ENCODE peak calls at places on chromosomes 4 and X, in six cellular contexts. I is nephron progenitor cell, D is IMR-90, M is fibroblast of lung, Y is pancreas, X is activated B cell treated with CpG ODN at 0.5 μM for 24 hours. O is an unnamed sample.

GRCh38 chr4:120633810-120634209 is 288.7 kb downstream of the PRDM5 start:
- DNase-seq in Y (no peak), D (no peak), M (no peak), I (no peak), X (no peak), O (no peak)

GRCh38 chr4:856468-856901 is 30.6 kb upstream of the CPLX1 start:
- DNase-seq in Y (no peak), M (no peak), D (no peak), I (no peak), X (no peak), O (no peak)

GRCh38 chr4:54473077-54473545 is 184.6 kb upstream of the KIT start:
- DNase-seq in I (no peak), M (no peak), Y (no peak), X (no peak), D (peak; percentile 14), O (no peak)

GRCh38 chr4:151226004-151226932 is 50.7 kb upstream of the PRSS48 start:
- DNase-seq in M (peak; percentile 91), Y (no peak), I (no peak), X (no peak), D (peak; percentile 88), O (no peak)

GRCh38 chr4:21697583-21697982 is 251.0 kb downstream of the KCNIP4 start:
- DNase-seq in Y (no peak), D (no peak), M (peak; percentile 42), I (peak; percentile 57), X (no peak), O (no peak)

GRCh38 chrX:150771116-150771515 is 77.9 kb downstream of the MTMR1 start:
- DNase-seq in X (no peak), I (no peak), D (no peak), Y (peak; percentile 51), M (no peak), O (no peak)

GRCh38 chr4:119729815-119730643 is 101.4 kb upstream of the PDE5A start:
- DNase-seq in Y (no peak), D (peak; percentile 98), I (no peak), M (peak; percentile 97), X (no peak), O (peak; percentile 21)

GRCh38 chr4:83212041-83212851 is 72.4 kb downstream of the COQ2 start:
- DNase-seq in D (no peak), M (no peak), X (no peak), Y (no peak), I (no peak), O (no peak)

GRCh38 chr4:128338634-128339355 is 51.2 kb upstream of the PGRMC2 start:
- DNase-seq in M (peak; percentile 97), D (peak; percentile 91), Y (no peak), X (no peak), I (no peak), O (no peak)

GRCh38 chr4:76780781-76781697 is 116.9 kb downstream of the SOWAHB start:
- DNase-seq in D (no peak), M (no peak), Y (no peak), I (no peak), X (no peak), O (no peak)

GRCh38 chrX:57906790-57907189 is 3.5 kb downstream of the ZXDA start:
- DNase-seq in D (peak; percentile 61), M (peak; percentile 80), I (no peak), Y (no peak), X (no peak), O (no peak)

GRCh38 chr4:188428935-188429334 is 289.7 kb downstream of the TRIML1 start:
- DNase-seq in Y (no peak), I (no peak), D (peak; percentile 64), M (no peak), X (no peak), O (no peak)

GRCh38 chr4:5804656-5805055 is 88.2 kb downstream of the CRMP1 start:
- DNase-seq in M (no peak), D (no peak), Y (no peak), I (no peak), X (no peak), O (no peak)

GRCh38 chr4:144411700-144412099 is 234.3 kb upstream of the HHIP start:
- DNase-seq in M (no peak), D (no peak), Y (no peak), I (no peak), X (no peak), O (no peak)

GRCh38 chr4:56723201-56723605 is 42.1 kb upstream of the HOPX start:
- DNase-seq in X (no peak), I (no peak), Y (no peak), M (no peak), D (no peak), O (no peak)

GRCh38 chrX:47200385-47201150 is 6.9 kb downstream of the UBA1 start:
- DNase-seq in I (no peak), D (peak; percentile 65), M (peak; percentile 83), X (no peak), Y (no peak), O (peak; percentile 42)

GRCh38 chrX:13144927-13145659 is 100.7 kb upstream of the FAM9C start:
- DNase-seq in I (no peak), M (peak; percentile 30), Y (no peak), D (peak; percentile 41), X (no peak), O (no peak)

GRCh38 chr4:148399004-148399403 is 43.2 kb downstream of the NR3C2 start:
- DNase-seq in D (no peak), Y (no peak), I (no peak), M (no peak), X (no peak), O (no peak)

GRCh38 chr4:86892639-86892965 is 380 bp upstream of the C4orf36 start:
- DNase-seq in M (no peak), X (no peak), D (no peak), I (no peak), Y (no peak), O (no peak)
- TF ChIP-seq CTCF in M (no peak), X (no peak), D (no peak), I (no peak), Y (no peak), O (no peak)

DNA sequence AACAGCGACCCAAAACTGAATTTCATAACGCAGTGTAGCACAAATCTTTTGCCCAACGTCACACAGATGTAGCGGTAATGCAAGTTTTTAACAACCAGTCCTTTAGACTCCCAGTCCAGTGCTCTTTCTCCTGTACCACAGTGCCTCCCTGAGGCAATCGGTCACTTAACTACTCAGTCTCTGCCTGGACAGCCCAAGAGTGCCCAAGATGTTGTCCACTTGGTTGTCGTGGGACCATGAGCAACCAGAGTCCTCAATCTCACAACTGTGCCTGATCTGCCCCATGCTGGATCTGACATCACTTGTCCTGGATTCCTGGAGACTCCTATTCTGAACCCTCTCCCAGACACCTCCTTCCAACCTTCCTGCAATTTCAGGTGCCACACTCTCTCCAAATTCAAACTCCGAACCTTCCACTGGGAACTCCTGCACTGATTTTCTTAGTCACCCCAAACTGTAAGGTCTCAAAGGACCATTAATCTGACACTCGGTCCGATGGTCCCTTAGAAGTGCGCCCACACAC is 702 bp downstream of the MMGT1 start:
- DNase-seq in Y (no peak), D (peak; percentile 13), M (no peak), I (no peak), X (no peak), O (no peak)
- TF ChIP-seq CTCF in Y (no peak), D (no peak), M (peak; percentile 9), I (no peak), X (no peak), O (no peak)

GRCh38 chr4:180832086-180832485 is 1411.1 kb upstream of the TENM3 start:
- DNase-seq in M (no peak), Y (no peak), X (no peak), D (no peak), I (no peak), O (no peak)
- TF ChIP-seq CTCF in M (no peak), Y (no peak), X (no peak), D (peak; percentile 20), I (peak; percentile 16), O (no peak)

GRCh38 chrX:124406294-124407013 is 60.1 kb downstream of the SH2D1A start:
- DNase-seq in D (peak; percentile 46), X (no peak), I (peak; percentile 66), Y (no peak), M (peak; percentile 62), O (no peak)
- TF ChIP-seq CTCF in D (peak; percentile 48), X (no peak), I (peak; percentile 64), Y (no peak), M (peak; percentile 46), O (peak; percentile 24)

GRCh38 chrX:71911023-71911730 is 532 bp downstream of the NHSL2 start:
- DNase-seq in Y (peak; percentile 72), D (no peak), M (peak; percentile 24), I (peak; percentile 67), X (no peak), O (peak; percentile 23)
- TF ChIP-seq CTCF in Y (no peak), D (no peak), M (no peak), I (peak; percentile 43), X (no peak), O (no peak)

GRCh38 chr4:4680758-4681157 is 138.9 kb upstream of the STX18 start:
- DNase-seq in D (no peak), X (no peak), I (no peak), M (no peak), Y (no peak), O (no peak)

GRCh38 chr4:4675636-4676035 is 133.8 kb upstream of the STX18 start:
- DNase-seq in X (no peak), I (no peak), M (no peak), Y (no peak), D (no peak), O (no peak)

GRCh38 chr4:4675051-4675581 is 133.3 kb upstream of the STX18 start:
- DNase-seq in Y (no peak), X (no peak), M (no peak), I (no peak), D (no peak), O (no peak)

GRCh38 chr4:4680243-4680642 is 138.4 kb upstream of the STX18 start:
- DNase-seq in D (no peak), X (no peak), Y (no peak), I (no peak), M (no peak), O (no peak)

GRCh38 chr4:4677825-4678522 is 136.1 kb upstream of the STX18 start:
- DNase-seq in I (peak; percentile 54), M (peak; percentile 36), X (no peak), Y (no peak), D (peak; percentile 59), O (peak; percentile 59)
- TF ChIP-seq CTCF in I (peak; percentile 94), M (peak; percentile 83), X (no peak), Y (no peak), D (peak; percentile 64), O (peak; percentile 38)

DNA sequence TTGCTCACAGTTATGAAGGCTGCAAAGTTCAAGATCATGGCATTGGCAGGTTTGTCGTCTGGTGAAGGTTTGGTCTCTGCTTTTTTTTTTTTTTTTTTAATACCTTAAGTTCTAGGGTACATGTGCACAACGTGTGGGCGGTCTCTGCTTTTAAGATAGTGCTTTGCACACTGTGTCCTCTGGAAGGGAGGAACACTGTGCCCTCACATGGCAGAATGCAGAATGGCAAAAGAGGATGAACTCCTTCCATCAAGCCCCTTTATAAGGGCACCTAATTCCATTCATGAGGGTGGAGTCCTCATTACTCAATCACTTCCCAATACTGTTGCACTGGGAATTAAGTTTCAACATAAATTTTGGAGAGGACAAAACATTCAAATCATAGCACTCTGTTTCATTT is 101.4 kb downstream of the GLRA2 start:
- DNase-seq in D (no peak), X (no peak), M (no peak), I (peak; percentile 1), Y (no peak), O (no peak)
- TF ChIP-seq CTCF in D (no peak), X (no peak), M (no peak), I (no peak), Y (no peak), O (no peak)

O was measured in uterus.